ENCODE peak calls at places on chromosome 15, in four cellular contexts. F is adrenal gland, H is fibroblast of the aortic adventitia, J is psoas muscle. S is an unnamed sample.

GRCh38 chr15:78007965-78008886 is 69.3 kb downstream of the TBC1D2B start:
- DNase-seq in H (peak), J (peak), F (peak), S (peak)

GRCh38 chr15:49815937-49816336 is 195.1 kb downstream of the DTWD1 start:
- DNase-seq in F (no peak), H (peak), J (no peak), S (no peak)

GRCh38 chr15:62469874-62470688 is 305.0 kb upstream of the C2CD4B start:
- DNase-seq in J (peak), F (peak), H (peak), S (no peak)

GRCh38 chr15:70406624-70407390 is 309.1 kb upstream of the TLE3 start:
- DNase-seq in F (no peak), J (no peak), H (no peak), S (no peak)

GRCh38 chr15:71811036-71811736 is 832 bp downstream of the NR2E3 start:
- DNase-seq in F (no peak), H (no peak), J (no peak), S (no peak)

GRCh38 chr15:51334011-51334426 is 4.4 kb downstream of the CYP19A1 start:
- DNase-seq in F (no peak), H (peak), J (no peak), S (no peak)

GRCh38 chr15:80820092-80820491 is 40.9 kb downstream of the CEMIP start:
- DNase-seq in F (no peak), J (no peak), H (no peak), S (no peak)

GRCh38 chr15:82873000-82873680 is 63.7 kb downstream of the WHAMM start:
- DNase-seq in H (no peak), F (no peak), J (no peak), S (no peak)

GRCh38 chr15:93895976-93896770 is 335.2 kb upstream of the MCTP2 start:
- DNase-seq in F (no peak), H (no peak), J (no peak), S (no peak)

GRCh38 chr15:73927476-73928240 is 1.4 kb downstream of the LOXL1 start:
- DNase-seq in F (peak), H (peak), J (peak), S (peak)

GRCh38 chr15:92074646-92075045 is 221.1 kb downstream of the SLCO3A1 start:
- DNase-seq in J (peak), H (peak), F (peak), S (no peak)

GRCh38 chr15:74302821-74303359 is 64.6 kb downstream of the CYP11A1 start:
- DNase-seq in H (peak), J (no peak), F (peak), S (no peak)

GRCh38 chr15:85840079-85840801 is 45.5 kb upstream of the KLHL25 start:
- DNase-seq in J (peak), H (peak), F (peak), S (peak)

GRCh38 chr15:75577401-75578205 is 1.5 kb downstream of the PTPN9 start:
- DNase-seq in J (no peak), F (no peak), H (peak), S (peak)

GRCh38 chr15:92682772-92683510 is 27.4 kb upstream of the FAM174B start:
- DNase-seq in H (peak), F (no peak), J (no peak), S (no peak)

GRCh38 chr15:66129561-66129960 is 124.0 kb downstream of the MEGF11 start:
- DNase-seq in J (no peak), F (no peak), H (no peak), S (no peak)

GRCh38 chr15:37133619-37134018 is 33.3 kb upstream of the MEIS2 start:
- DNase-seq in F (no peak), H (peak), J (no peak), S (no peak)

GRCh38 chr15:98876461-98877369 is 130.9 kb downstream of the PGPEP1L start:
- DNase-seq in J (no peak), F (no peak), H (peak), S (no peak)
- H3K4me3 ChIP-seq in J (no peak), F (no peak), H (no peak), S (no peak)

GRCh38 chr15:56835598-56836275 is 82.7 kb upstream of the TCF12 start:
- DNase-seq in H (peak), J (no peak), F (peak), S (no peak)
- H3K4me3 ChIP-seq in H (no peak), J (no peak), F (no peak), S (no peak)

GRCh38 chr15:26744894-26745293 is 28.0 kb downstream of the GABRB3 start:
- DNase-seq in J (no peak), H (no peak), F (no peak), S (no peak)

GRCh38 chr15:26736502-26737248 is 36.2 kb downstream of the GABRB3 start:
- DNase-seq in H (no peak), J (no peak), F (no peak), S (no peak)

GRCh38 chr15:26738996-26739395 is 33.9 kb downstream of the GABRB3 start:
- DNase-seq in F (no peak), H (no peak), J (no peak), S (no peak)

GRCh38 chr15:26739791-26740190 is 33.1 kb downstream of the GABRB3 start:
- DNase-seq in F (no peak), H (no peak), J (no peak), S (no peak)
- H3K4me3 ChIP-seq in F (no peak), H (no peak), J (no peak), S (no peak)

GRCh38 chr15:68445351-68445750 is 13.4 kb upstream of the ITGA11 start:
- DNase-seq in H (no peak), F (no peak), J (no peak), S (no peak)

GRCh38 chr15:68444336-68444735 is 12.4 kb upstream of the ITGA11 start:
- DNase-seq in F (no peak), H (no peak), J (no peak), S (no peak)

GRCh38 chr15:68449389-68449788 is 17.4 kb upstream of the ITGA11 start:
- DNase-seq in J (no peak), F (no peak), H (no peak), S (no peak)

GRCh38 chr15:68447976-68448755 is 16.2 kb upstream of the ITGA11 start:
- DNase-seq in F (no peak), H (no peak), J (no peak), S (no peak)

DNA sequence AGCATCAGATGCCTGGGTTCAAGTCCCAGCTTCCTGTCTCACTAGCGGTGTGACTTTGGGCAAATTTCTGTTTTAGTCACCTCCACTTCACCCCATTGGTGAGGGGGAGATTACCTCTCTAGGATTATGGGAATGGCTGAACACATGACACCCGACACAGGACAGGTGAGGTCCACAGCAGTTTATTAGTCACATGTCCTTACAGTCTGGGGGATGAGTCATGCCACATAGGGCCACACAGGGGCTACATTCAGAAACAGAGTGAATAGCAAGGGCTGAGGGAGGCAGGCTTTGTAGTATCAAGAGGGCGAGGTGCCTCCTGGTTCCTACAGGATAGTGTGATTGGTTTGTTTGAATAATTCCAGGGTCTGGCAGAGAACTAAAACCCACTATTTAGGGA is 15.2 kb upstream of the ITGA11 start:
- DNase-seq in J (no peak), F (no peak), H (no peak), S (no peak)
- H3K4me3 ChIP-seq in J (no peak), F (no peak), H (no peak), S (no peak)

DNA sequence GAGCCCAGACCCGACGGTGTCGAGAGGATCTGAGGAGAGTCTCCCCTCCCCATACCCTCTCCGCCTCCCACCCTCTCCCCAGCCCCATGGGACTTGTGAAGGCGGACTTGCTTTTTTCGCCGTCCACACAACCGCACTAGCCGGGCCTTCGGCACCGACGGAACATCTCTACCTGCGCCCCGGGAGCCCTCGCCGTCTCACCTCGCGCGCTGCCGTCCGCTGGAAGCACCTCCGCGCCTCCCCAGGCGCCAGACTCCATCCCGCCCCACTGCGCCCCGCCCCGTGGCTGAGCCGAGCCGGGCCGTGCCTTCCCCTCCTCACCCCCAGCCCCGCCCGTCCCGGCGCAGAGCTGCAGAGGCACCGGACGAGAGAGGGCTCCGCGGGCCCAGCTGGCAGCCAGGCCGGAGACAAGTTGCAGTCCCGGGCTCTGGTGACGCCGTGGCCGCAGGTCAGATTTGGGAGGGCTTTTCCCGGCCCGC is at the start of the genes DUOX1 and DUOXA1:
- DNase-seq in F (peak), H (no peak), J (peak), S (peak)
- H3K4me3 ChIP-seq in F (no peak), H (no peak), J (peak), S (peak)

DNA sequence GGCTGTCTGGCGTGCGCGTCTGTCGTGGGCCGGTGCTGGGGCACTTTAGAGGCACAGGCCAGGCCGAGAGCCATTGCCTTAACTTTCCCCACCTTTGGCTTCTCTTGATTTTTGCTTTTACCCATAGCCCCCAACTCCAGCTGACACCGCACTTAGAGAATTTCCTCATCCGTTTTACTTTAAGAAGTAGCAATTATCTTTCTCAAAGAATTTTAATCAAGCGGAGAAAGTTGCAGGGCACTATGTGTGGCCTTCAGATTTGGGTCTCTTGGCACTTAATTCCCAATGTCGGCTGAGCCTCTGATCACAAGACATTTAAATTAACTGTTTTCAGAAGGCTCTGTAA is 1.2 kb downstream of the ALDH1A3 start:
- DNase-seq in F (no peak), H (no peak), J (no peak), S (no peak)
- H3K4me3 ChIP-seq in F (no peak), H (peak), J (peak), S (peak)

GRCh38 chr15:96328101-96328958 is 2.2 kb upstream of the NR2F2 start:
- DNase-seq in F (no peak), H (peak), J (no peak), S (no peak)

GRCh38 chr15:96331141-96331941 is 841 bp downstream of the NR2F2 start:
- DNase-seq in H (peak), J (peak), F (peak), S (no peak)

GRCh38 chr15:96330450-96331140 is at the start of gene NR2F2:
- DNase-seq in H (peak), F (peak), J (peak), S (peak)

GRCh38 chr15:96329403-96329981 is 1.0 kb upstream of the NR2F2 start:
- DNase-seq in J (no peak), F (peak), H (peak), S (no peak)

DNA sequence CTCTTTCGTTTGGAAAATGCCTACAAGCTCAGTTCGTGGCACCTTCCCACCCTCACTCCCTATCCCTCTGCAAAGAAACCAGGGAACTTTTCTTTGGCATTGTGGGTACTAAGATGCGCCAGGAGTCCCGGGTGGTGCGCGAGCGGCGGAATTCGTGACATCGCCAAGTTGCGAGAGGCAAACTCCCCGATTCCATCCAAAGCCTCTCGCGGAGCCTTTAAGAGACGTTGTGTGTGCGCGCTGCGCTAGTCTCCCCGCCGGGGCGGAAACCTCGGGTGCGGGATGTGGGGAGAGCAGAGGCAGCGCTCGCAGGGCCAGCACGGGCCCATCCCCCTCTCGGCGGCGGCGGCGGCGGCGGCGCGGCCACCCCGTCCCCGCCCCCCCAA is 443 bp upstream of the NR2F2 start:
- DNase-seq in F (peak), J (no peak), H (peak), S (no peak)
- H3K4me3 ChIP-seq in F (peak), J (peak), H (peak), S (peak)

S was measured in prostate gland.